ENCODE peak calls at places on chromosomes 2 and 18, in eight cellular contexts. I is heart left ventricle; W is stomach; C is neural progenitor cell; O is hepatocyte; P is CD4-positive, CD25-positive, alpha-beta regulatory T cell; Q is CD8-positive, alpha-beta memory T cell; A is CD8-positive, alpha-beta T cell. L is an unnamed sample.

GRCh38 chr2:46876741-46877384 is 38.7 kb downstream of the MCFD2 start:
- DNase-seq in Q (no peak), W (peak; percentile 37), A (no peak), O (peak; percentile 68), C (peak; percentile 14), I (no peak), P (peak; percentile 39), L (no peak)

GRCh38 chr2:20186078-20186854 is 38.7 kb downstream of the SDC1 start:
- DNase-seq in P (no peak), C (no peak), Q (no peak), I (no peak), O (peak; percentile 88), W (peak; percentile 56), A (no peak), L (peak; percentile 69)

GRCh38 chr18:8610442-8610801 is 1.2 kb downstream of the RAB12 start:
- DNase-seq in P (no peak), O (peak; percentile 30), I (no peak), W (no peak), C (peak; percentile 16), Q (no peak), A (no peak), L (no peak)

GRCh38 chr2:71575966-71576365 is 122.6 kb downstream of the DYSF start:
- DNase-seq in W (no peak), Q (no peak), I (no peak), P (no peak), A (no peak), O (no peak), C (no peak), L (no peak)

GRCh38 chr2:105827351-105828096 is 82.8 kb downstream of the NCK2 start:
- DNase-seq in W (no peak), Q (no peak), P (peak; percentile 40), I (no peak), A (no peak), C (no peak), O (no peak), L (no peak)

GRCh38 chr2:7356909-7357584 is 439.8 kb downstream of the RNF144A start:
- DNase-seq in I (no peak), A (no peak), Q (no peak), C (no peak), P (no peak), W (peak; percentile 87), O (peak; percentile 65), L (no peak)

GRCh38 chr2:128284037-128284441 is 34.6 kb downstream of the HS6ST1 start:
- DNase-seq in C (no peak), Q (no peak), I (peak; percentile 62), A (no peak), P (no peak), O (no peak), W (no peak), L (no peak)

GRCh38 chr2:104861295-104862060 is 7.6 kb downstream of the POU3F3 start:
- DNase-seq in W (no peak), P (no peak), Q (no peak), O (no peak), A (no peak), I (no peak), C (peak; percentile 47), L (no peak)

GRCh38 chr2:688504-689076 is 11.4 kb upstream of the TMEM18 start:
- DNase-seq in A (no peak), W (no peak), I (no peak), C (no peak), O (no peak), Q (no peak), P (no peak), L (no peak)

GRCh38 chr2:165427686-165428085 is 41.8 kb upstream of the CSRNP3 start:
- DNase-seq in I (peak; percentile 42), C (no peak), W (no peak), O (no peak), Q (no peak), A (no peak), P (no peak), L (no peak)

GRCh38 chr2:33014268-33014667 is 67.5 kb downstream of the LTBP1 start:
- DNase-seq in I (no peak), P (no peak), A (no peak), C (no peak), Q (no peak), W (no peak), O (no peak), L (no peak)

GRCh38 chr18:25826823-25827617 is 263.4 kb downstream of the SS18 start:
- DNase-seq in O (no peak), C (no peak), W (no peak), P (no peak), Q (no peak), A (no peak), I (no peak), L (no peak)

GRCh38 chr18:8948471-8949149 is 153.9 kb upstream of the NDUFV2 start:
- DNase-seq in C (no peak), P (no peak), I (no peak), O (peak; percentile 56), W (no peak), Q (no peak), A (no peak), L (no peak)

GRCh38 chr18:79600141-79600540 is 79.5 kb upstream of the CTDP1 start:
- DNase-seq in W (no peak), I (no peak), C (no peak), O (no peak), A (no peak), Q (no peak), P (no peak), L (no peak)

GRCh38 chr2:45024600-45025291 is 15.5 kb upstream of the SIX2 start:
- DNase-seq in O (peak; percentile 48), Q (no peak), A (no peak), I (no peak), P (no peak), W (no peak), C (no peak), L (peak; percentile 54)

GRCh38 chr2:134711622-134712125 is 7.1 kb downstream of the TMEM163 start:
- DNase-seq in P (no peak), O (no peak), C (no peak), W (no peak), Q (no peak), A (no peak), I (no peak), L (no peak)

GRCh38 chr2:105977212-105977611 is 216.9 kb downstream of the UXS1 start:
- DNase-seq in A (no peak), W (no peak), C (no peak), O (no peak), Q (no peak), P (no peak), I (no peak), L (no peak)

GRCh38 chr18:74906189-74906588 is 302.8 kb downstream of the PTGR3 start:
- DNase-seq in P (no peak), O (peak; percentile 16), Q (no peak), C (no peak), W (no peak), A (no peak), I (no peak), L (no peak)

GRCh38 chr2:25558262-25558661 is 115.1 kb downstream of the DTNB start:
- DNase-seq in A (no peak), W (no peak), C (no peak), O (no peak), I (no peak), Q (no peak), P (peak; percentile 87), L (no peak)

GRCh38 chr2:31945572-31945935 is 65.3 kb downstream of the MEMO1 start:
- DNase-seq in C (no peak), W (no peak), Q (no peak), A (no peak), P (no peak), I (no peak), O (no peak), L (no peak)

GRCh38 chr2:24077879-24078278 is 1.8 kb upstream of the SF3B6 start:
- DNase-seq in P (no peak), A (no peak), C (no peak), I (no peak), Q (no peak), W (no peak), O (no peak), L (no peak)
- H3K27ac ChIP-seq in P (peak overlapping the region; percentile 88), A (peak overlapping the region; percentile 91), C (no peak overlapping the region), I (peak overlapping the region; percentile 86), Q (no peak overlapping the region), W (peak overlapping the region; percentile 94), O (peak overlapping the region; percentile 95), L (peak overlapping the region; percentile 98)

GRCh38 chr2:27294928-27295327 is 12.7 kb downstream of the TRIM54 start:
- DNase-seq in W (no peak), I (no peak), A (no peak), C (no peak), O (no peak), P (no peak), Q (no peak), L (no peak)
- H3K4me1 ChIP-seq in W (peaks cover 7% of the 10 kb centered on the region), I (peaks cover 14% of the 10 kb centered on the region), A (no peaks in the 10 kb centered on the region), C (no peaks in the 10 kb centered on the region), O (peaks cover 4% of the 10 kb centered on the region), P (no peaks in the 10 kb centered on the region), Q (no peaks in the 10 kb centered on the region), L (no peaks in the 10 kb centered on the region)

DNA sequence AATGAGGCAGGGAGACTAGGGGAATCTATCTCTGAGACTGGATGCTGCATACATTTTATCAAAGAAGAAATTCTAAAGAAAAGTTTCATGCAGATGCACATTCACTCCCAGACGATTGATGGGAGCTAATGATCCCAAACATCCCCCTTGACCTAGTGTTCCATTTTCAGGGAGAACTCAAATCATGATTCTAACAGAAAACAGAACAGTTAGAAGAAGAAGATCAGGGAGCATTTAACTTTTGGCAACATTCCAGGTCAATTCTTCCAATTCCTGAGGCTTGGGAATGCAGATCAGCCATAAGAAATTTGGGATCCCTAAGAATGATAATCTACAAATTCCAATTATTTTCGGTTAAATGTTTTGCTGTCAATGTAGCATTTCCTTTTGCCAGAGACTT is 96.5 kb downstream of the CPO start:
- DNase-seq in W (no peak), I (no peak), Q (no peak), A (no peak), P (no peak), O (no peak), C (no peak), L (no peak)
- H3K27ac ChIP-seq in W (no peak overlapping the region), I (no peak overlapping the region), Q (no peak overlapping the region), A (no peak overlapping the region), P (no peak overlapping the region), O (no peak overlapping the region), C (no peak overlapping the region), L (no peak overlapping the region)

DNA sequence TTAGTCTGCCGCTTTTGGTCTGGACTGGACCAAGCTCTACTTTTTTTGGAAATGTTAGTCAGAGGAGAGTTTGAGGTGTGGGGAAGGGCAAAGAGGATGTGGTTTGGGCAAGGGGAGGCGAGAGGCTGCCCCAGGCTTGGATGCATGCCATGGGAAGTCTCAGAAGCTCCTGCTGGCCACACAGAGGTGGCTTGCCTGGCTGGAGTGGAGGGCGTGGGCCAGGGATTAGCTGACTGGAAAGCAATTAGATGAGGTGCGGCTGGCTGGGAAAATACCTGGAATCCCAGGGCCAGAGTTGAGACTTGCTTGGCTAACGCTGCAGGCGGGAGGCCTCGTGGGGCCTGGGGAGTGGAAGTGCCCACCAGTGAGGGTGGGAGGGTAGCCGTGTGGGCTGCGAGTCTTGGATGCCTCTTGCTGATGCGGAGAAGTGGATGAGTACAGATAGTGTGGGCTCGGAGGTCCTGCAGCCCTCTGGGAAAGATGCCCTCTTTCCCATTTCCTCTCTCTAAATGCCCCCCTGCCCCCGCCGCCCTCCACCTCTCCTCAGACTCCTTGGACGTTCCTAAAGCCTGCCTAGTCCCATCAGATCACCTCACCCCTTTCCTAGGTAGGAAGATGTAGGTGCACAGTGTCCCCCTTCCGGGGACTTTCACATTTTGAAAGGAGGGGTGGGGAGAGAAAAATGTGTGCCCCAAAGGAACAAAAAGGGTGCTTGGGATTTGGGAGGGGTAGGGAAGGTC is 117.6 kb downstream of the SMAD7 start:
- DNase-seq in W (peak; percentile 45), A (peak; percentile 52), I (peak; percentile 68), P (peak; percentile 15), Q (no peak), C (peak; percentile 52), O (peak; percentile 53), L (peak; percentile 62)
- H3K4me1 ChIP-seq in W (peaks cover 16% of the 10 kb centered on the region), A (peaks cover 54% of the 10 kb centered on the region), I (peaks cover 29% of the 10 kb centered on the region), P (peaks cover 42% of the 10 kb centered on the region), Q (peaks cover 70% of the 10 kb centered on the region), C (peaks cover 39% of the 10 kb centered on the region), O (peaks cover 56% of the 10 kb centered on the region), L (peaks cover 14% of the 10 kb centered on the region)